ENCODE peak calls at places on chromosomes 16 and 17, in six cellular contexts. J is uterus, O is sigmoid colon, L is stomach, P is tibial nerve, Z is Peyer's patch. X is an unnamed sample.

GRCh38 chr17:75531724-75532090 is 6.2 kb downstream of the LLGL2 start:
- DNase-seq in L (no peak), Z (no peak), O (no peak), P (no peak), J (no peak), X (no peak)

GRCh38 chr17:55666810-55667209 is 55.9 kb downstream of the TMEM100 start:
- DNase-seq in P (no peak), J (no peak), L (no peak), O (no peak), Z (no peak), X (no peak)

GRCh38 chr17:69335018-69335417 is 8.1 kb upstream of the ABCA5 start:
- DNase-seq in J (no peak), Z (no peak), O (no peak), P (no peak), L (no peak), X (no peak)

GRCh38 chr16:28140788-28141618 is 70.8 kb downstream of the XPO6 start:
- DNase-seq in J (no peak), L (peak), O (no peak), Z (no peak), P (no peak), X (no peak)

GRCh38 chr16:84513111-84514065 is 8.9 kb upstream of the MEAK7 start:
- DNase-seq in J (no peak), Z (no peak), O (peak), P (no peak), L (no peak), X (no peak)

GRCh38 chr17:20279631-20280030 is 187.7 kb downstream of the LGALS9B start:
- DNase-seq in O (no peak), P (no peak), J (no peak), Z (no peak), L (no peak), X (no peak)

GRCh38 chr16:26475579-26475978 is 591.1 kb upstream of the C16orf82 start:
- DNase-seq in L (no peak), Z (no peak), P (no peak), O (no peak), J (no peak), X (no peak)

GRCh38 chr17:8162997-8163977 is 539 bp upstream of the VAMP2 start:
- DNase-seq in J (no peak), L (no peak), P (no peak), Z (peak), O (peak), X (peak)

GRCh38 chr16:66979011-66979717 is 9.2 kb upstream of the CES4A start:
- DNase-seq in P (no peak), J (peak), Z (no peak), O (peak), L (no peak), X (peak)

GRCh38 chr16:50690177-50690576 is 3.2 kb upstream of the NOD2 start:
- DNase-seq in Z (no peak), L (no peak), P (no peak), O (no peak), J (no peak), X (no peak)

GRCh38 chr16:12902511-12903324 is 1.3 kb downstream of the SHISA9 start:
- DNase-seq in O (no peak), J (no peak), Z (no peak), P (no peak), L (no peak), X (no peak)

GRCh38 chr16:12317856-12318591 is 341.5 kb downstream of the SNX29 start:
- DNase-seq in J (no peak), P (no peak), O (no peak), L (no peak), Z (no peak), X (peak)

GRCh38 chr16:27745348-27745747 is 195.4 kb downstream of the KATNIP start:
- DNase-seq in P (no peak), Z (no peak), O (no peak), L (no peak), J (no peak), X (no peak)

GRCh38 chr16:19583665-19584300 is 28.3 kb downstream of the VPS35L start:
- DNase-seq in L (peak), P (no peak), J (no peak), O (no peak), Z (no peak), X (no peak)

GRCh38 chr16:48959204-48959603 is 322.4 kb downstream of the CBLN1 start:
- DNase-seq in L (no peak), O (no peak), J (no peak), Z (no peak), P (no peak), X (peak)

GRCh38 chr17:77596491-77597420 is 361.7 kb upstream of the TNRC6C start:
- DNase-seq in L (no peak), Z (no peak), O (peak), J (no peak), P (no peak), X (peak)

GRCh38 chr16:87464691-87465300 is 28.0 kb downstream of the ZCCHC14 start:
- DNase-seq in Z (peak), J (peak), L (peak), O (peak), P (peak), X (no peak)

GRCh38 chr16:194516-194915 is 14.3 kb downstream of the HBQ1 start:
- DNase-seq in Z (no peak), O (no peak), P (no peak), J (no peak), L (no peak), X (no peak)

GRCh38 chr16:87691686-87692079 is 74.1 kb downstream of the KLHDC4 start:
- DNase-seq in Z (no peak), P (no peak), L (no peak), O (no peak), J (no peak), X (no peak)

GRCh38 chr17:62968445-62968923 is 2.4 kb downstream of the TANC2 start:
- DNase-seq in J (no peak), P (no peak), L (peak), Z (no peak), O (no peak), X (no peak)

GRCh38 chr17:16171613-16172012 is 43.7 kb downstream of the NCOR1 start:
- DNase-seq in Z (no peak), L (peak), P (no peak), O (no peak), J (no peak), X (no peak)

GRCh38 chr16:6081320-6081976 is 983.9 kb upstream of the EEF2KMT start:
- DNase-seq in P (no peak), L (no peak), J (no peak), Z (no peak), O (no peak), X (no peak)

GRCh38 chr16:75648265-75649076 is 898 bp downstream of the TERF2IP start:
- DNase-seq in J (peak), L (peak), Z (peak), P (peak), O (peak), X (peak)
- TF ChIP-seq POLR2A in J (no peak), L (no peak), Z (no peak), P (no peak), O (no peak), X (no peak)

GRCh38 chr17:751269-752001 is 629 bp downstream of the GEMIN4 start:
- DNase-seq in P (no peak), O (peak), Z (peak), L (peak), J (peak), X (no peak)

GRCh38 chr17:753407-753806 is 1.3 kb upstream of the GEMIN4 start:
- DNase-seq in L (no peak), Z (no peak), P (no peak), O (no peak), J (no peak), X (no peak)

GRCh38 chr17:752620-753219 is 656 bp upstream of the GEMIN4 start:
- DNase-seq in J (peak), Z (peak), O (peak), P (peak), L (peak), X (peak)

GRCh38 chr17:752002-752619 is at the start of gene GEMIN4:
- DNase-seq in J (peak), L (peak), P (peak), Z (peak), O (peak), X (peak)

GRCh38 chr17:750431-751037 is 1.5 kb downstream of the GEMIN4 start:
- DNase-seq in J (no peak), L (no peak), P (no peak), Z (no peak), O (no peak), X (peak)
- H3K4me3 ChIP-seq in J (no peak), L (peak), P (no peak), Z (peak), O (no peak), X (peak)

GRCh38 chr17:28857848-28858360 is 3.1 kb downstream of the ERAL1 start:
- DNase-seq in J (no peak), Z (no peak), P (no peak), L (no peak), O (no peak), X (no peak)

GRCh38 chr17:28860363-28860808 is 5.6 kb downstream of the ERAL1 start:
- DNase-seq in L (no peak), Z (no peak), O (no peak), J (no peak), P (no peak), X (no peak)

GRCh38 chr17:28849281-28849680 is 5.5 kb upstream of the ERAL1 start:
- DNase-seq in P (no peak), L (no peak), Z (peak), O (no peak), J (no peak), X (peak)

GRCh38 chr17:28853295-28853694 is 1.5 kb upstream of the ERAL1 start:
- DNase-seq in P (no peak), Z (no peak), J (no peak), O (no peak), L (no peak), X (no peak)

GRCh38 chr17:28854457-28855382 is at the start of gene ERAL1:
- DNase-seq in P (peak), L (peak), O (peak), Z (peak), J (peak), X (peak)
- TF ChIP-seq CTCF in P (no peak), L (no peak), O (no peak), Z (no peak), J (no peak), X (no peak)

DNA sequence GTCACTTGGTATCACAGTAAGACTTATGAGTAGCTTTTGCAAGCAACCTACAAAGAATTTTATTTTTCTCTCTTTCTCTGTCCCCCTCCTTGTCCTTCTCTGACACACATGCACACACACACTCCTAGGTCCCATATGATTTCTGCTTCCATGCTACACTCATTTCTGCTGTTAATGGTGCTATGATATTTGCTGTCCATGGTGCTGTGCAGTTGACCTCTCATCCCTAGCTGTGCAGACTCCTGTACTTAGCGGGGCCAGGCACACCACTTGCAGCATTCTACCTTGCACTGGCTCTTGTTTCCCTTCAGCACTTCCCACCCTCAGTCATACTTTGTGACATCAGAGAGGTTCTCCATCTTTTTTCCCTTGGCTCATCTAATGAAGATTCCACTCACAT is 158.9 kb upstream of the CNTNAP4 start:
- DNase-seq in O (no peak), Z (no peak), L (no peak), J (no peak), P (no peak), X (no peak)
- TF ChIP-seq POLR2A in O (no peak), Z (no peak), L (no peak), J (no peak), P (no peak), X (no peak)

X was measured in spleen.